ENCODE peak calls at places on chromosomes 4 and X, in seven cellular contexts. Y is ELF-1; C is stimulated activated CD8-positive, alpha-beta memory T cell treated with anti-CD3 and anti-CD28 coated beads, Interleukin-2, amount 100 ng/mL, for 1 hour; A is dorsolateral prefrontal cortex; P is ELR; S is NCI-H1417 treated with DMSO at 0.1 percent for 48 hours; E is foreskin fibroblast. J is an unnamed sample.
A peak's percentile ranks its signal among the peaks of the same experiment; 100 is the strongest.

GRCh38 chrX:47146936-47147859 is 2.2 kb downstream of the RBM10 start:
- DNase-seq in Y (peak; percentile 31), P (no peak), S (no peak), A (no peak), E (no peak), C (no peak), J (no peak)

GRCh38 chrX:28324306-28324705 is 262.9 kb upstream of the IL1RAPL1 start:
- DNase-seq in S (no peak), P (no peak), E (no peak), C (no peak), A (no peak), Y (peak; percentile 63), J (no peak)

GRCh38 chrX:138877746-138878145 is 166.2 kb upstream of the FGF13 start:
- DNase-seq in E (peak; percentile 8), C (no peak), A (no peak), S (no peak), P (peak; percentile 24), Y (no peak), J (no peak)

GRCh38 chr4:87399148-87399547 is 8.2 kb upstream of the HSD17B11 start:
- DNase-seq in C (no peak), P (peak; percentile 4), S (no peak), E (peak; percentile 40), A (no peak), Y (no peak), J (no peak)

GRCh38 chr4:8238061-8238511 is 31.5 kb upstream of the HTRA3 start:
- DNase-seq in C (no peak), A (no peak), P (no peak), Y (no peak), E (no peak), S (no peak), J (no peak)

GRCh38 chr4:8274772-8275241 is 5.3 kb downstream of the HTRA3 start:
- DNase-seq in C (no peak), Y (peak; percentile 77), S (no peak), A (peak; percentile 58), P (peak; percentile 77), E (peak; percentile 99), J (peak; percentile 55)

GRCh38 chr4:100782356-100782755 is 264.5 kb upstream of the EMCN start:
- DNase-seq in E (no peak), C (no peak), Y (no peak), A (no peak), S (no peak), P (no peak), J (no peak)

GRCh38 chr4:8010618-8011017 is 71.0 kb upstream of the AFAP1 start:
- DNase-seq in S (peak; percentile 83), E (peak; percentile 46), A (peak; percentile 90), P (no peak), Y (peak; percentile 35), C (no peak), J (peak; percentile 66)

GRCh38 chrX:124151195-124151594 is 181.3 kb upstream of the TEX13D start:
- DNase-seq in Y (no peak), S (no peak), C (no peak), A (no peak), E (no peak), P (no peak), J (no peak)

GRCh38 chr4:133145241-133145640 is 3.9 kb upstream of the PCDH10 start:
- DNase-seq in Y (no peak), A (no peak), P (no peak), C (no peak), S (no peak), E (no peak), J (no peak)

GRCh38 chr4:102174800-102175199 is 170.5 kb downstream of the SLC39A8 start:
- DNase-seq in P (peak; percentile 46), S (no peak), Y (no peak), C (no peak), E (peak; percentile 30), A (no peak), J (no peak)